ENCODE peak calls at places on chromosome X, in nine cellular contexts. I is posterior cingulate gyrus; O is neural progenitor cell; U is endothelial cell; F is activated CD4-positive, CD25-positive, alpha-beta regulatory T cell treated with anti-CD3 and anti-CD28 coated beads, Interleukin-2, amount 50 U/mL, for 16 hours; A is AG04449; W is CD4-positive, alpha-beta memory T cell; K is GOT3; M is NCI-H1694. T is an unnamed sample.

GRCh38 chrX:110087485-110088356 is 84.8 kb downstream of the TMEM164 start:
- DNase-seq in I (no peak), O (no peak), U (no peak), F (no peak), A (peak), W (no peak), K (peak), M (no peak), T (peak)

GRCh38 chrX:105610401-105610800 is 211.9 kb upstream of the NRK start:
- DNase-seq in I (no peak), O (no peak), U (no peak), F (no peak), A (no peak), W (no peak), K (no peak), M (no peak), T (no peak)

GRCh38 chrX:40176256-40176978 is 78.7 kb upstream of the BCOR start:
- DNase-seq in I (peak), O (peak), U (peak), F (peak), A (no peak), W (peak), K (no peak), M (no peak), T (peak)

GRCh38 chrX:72297953-72298730 is 7.6 kb downstream of the CITED1 start:
- DNase-seq in I (no peak), O (peak), U (no peak), F (no peak), A (no peak), W (no peak), K (no peak), M (no peak), T (peak)

GRCh38 chrX:53122013-53122412 is 28.1 kb downstream of the KANTR start:
- DNase-seq in I (no peak), O (no peak), U (no peak), F (no peak), A (no peak), W (no peak), K (no peak), M (no peak), T (no peak)

GRCh38 chrX:114675365-114675764 is 91.5 kb downstream of the HTR2C start:
- DNase-seq in I (no peak), O (no peak), U (no peak), F (no peak), A (no peak), W (no peak), K (no peak), M (no peak), T (peak)

GRCh38 chrX:107721318-107721717 is 54.3 kb downstream of the TSC22D3 start:
- DNase-seq in I (no peak), O (no peak), U (no peak), F (no peak), A (no peak), W (no peak), K (no peak), M (no peak), T (no peak)

GRCh38 chrX:152821145-152821765 is 9.3 kb downstream of the CETN2 start:
- DNase-seq in I (no peak), O (peak), U (peak), F (no peak), A (no peak), W (no peak), K (no peak), M (peak), T (peak)

GRCh38 chrX:138756234-138756633 is 44.7 kb upstream of the FGF13 start:
- DNase-seq in I (no peak), O (peak), U (peak), F (no peak), A (no peak), W (no peak), K (peak), M (no peak), T (peak)

GRCh38 chrX:10754445-10754844 is 134.1 kb upstream of the MID1 start:
- DNase-seq in I (no peak), O (no peak), U (no peak), F (no peak), A (no peak), W (no peak), K (no peak), M (no peak), T (no peak)

GRCh38 chrX:1477801-1478458 is 25.2 kb upstream of the ASMTL start:
- DNase-seq in I (no peak), O (no peak), U (no peak), F (no peak), A (no peak), W (no peak), K (no peak), M (no peak), T (peak)

GRCh38 chrX:72358313-72358712 is 52.6 kb upstream of the CITED1 start:
- DNase-seq in I (no peak), O (no peak), U (no peak), F (no peak), A (no peak), W (no peak), K (no peak), M (no peak), T (peak)

GRCh38 chrX:940691-941090 is 271.8 kb downstream of the CRLF2 start:
- DNase-seq in I (no peak), O (no peak), U (no peak), F (no peak), A (no peak), W (no peak), K (no peak), M (no peak), T (no peak)

GRCh38 chrX:141701081-141701480 is 2.5 kb upstream of the SPANXD start:
- DNase-seq in I (no peak), O (no peak), U (no peak), F (no peak), A (no peak), W (no peak), K (no peak), M (no peak), T (peak)

GRCh38 chrX:40167240-40168182 is 69.8 kb upstream of the BCOR start:
- DNase-seq in I (no peak), O (peak), U (peak), F (no peak), A (no peak), W (no peak), K (no peak), M (no peak), T (no peak)

GRCh38 chrX:25007059-25008053 is 8.4 kb downstream of the ARX start:
- DNase-seq in I (no peak), O (peak), U (no peak), F (no peak), A (no peak), W (no peak), K (no peak), M (no peak), T (no peak)

T was measured in EH.